ENCODE peak calls at places on chromosome 17, in five cellular contexts. S is left lung, R is OCI-LY7, M is cardiac fibroblast, V is WTC11. I is an unnamed sample.
A peak's percentile ranks its signal among the peaks of the same experiment; 100 is the strongest.

GRCh38 chr17:63497708-63498483 is 21.0 kb downstream of the ACE start:
- DNase-seq in M (no peak), R (peak; percentile 59), V (peak; percentile 72), S (no peak), I (no peak)

GRCh38 chr17:20053343-20053964 is 44.3 kb downstream of the SPECC1 start:
- DNase-seq in R (no peak), V (no peak), M (no peak), S (no peak), I (no peak)

GRCh38 chr17:14746784-14747575 is 446.1 kb downstream of the HS3ST3B1 start:
- DNase-seq in S (peak; percentile 54), R (no peak), M (peak; percentile 22), V (no peak), I (no peak)

GRCh38 chr17:77604301-77605031 is 354.0 kb upstream of the TNRC6C start:
- DNase-seq in M (no peak), R (no peak), S (no peak), V (no peak), I (peak; percentile 2)

GRCh38 chr17:64780096-64781012 is 118.2 kb upstream of the SMURF2 start:
- DNase-seq in S (peak; percentile 86), M (no peak), V (peak; percentile 87), R (no peak), I (peak; percentile 52)

GRCh38 chr17:4908301-4908700 is 5.4 kb upstream of the CHRNE start:
- DNase-seq in S (no peak), M (peak; percentile 23), R (no peak), V (peak; percentile 50), I (no peak)

GRCh38 chr17:45235071-45236001 is 13.7 kb downstream of the FMNL1 start:
- DNase-seq in S (no peak), M (peak; percentile 86), R (peak; percentile 79), V (peak; percentile 94), I (peak; percentile 74)

GRCh38 chr17:11300738-11301137 is 59.7 kb downstream of the SHISA6 start:
- DNase-seq in R (no peak), V (no peak), S (no peak), M (no peak), I (no peak)

GRCh38 chr17:75832652-75833400 is 11.4 kb downstream of the UNC13D start:
- DNase-seq in S (no peak), M (no peak), R (peak; percentile 57), V (peak; percentile 77), I (no peak)

GRCh38 chr17:57344261-57344660 is 87.9 kb downstream of the MSI2 start:
- DNase-seq in S (no peak), M (no peak), V (no peak), R (no peak), I (no peak)

GRCh38 chr17:75402038-75402437 is 3.4 kb downstream of the GRB2 start:
- DNase-seq in S (no peak), R (no peak), V (no peak), M (no peak), I (no peak)

GRCh38 chr17:60526726-60527125 is 684 bp upstream of the APPBP2 start:
- DNase-seq in V (no peak), M (peak; percentile 43), S (no peak), R (no peak), I (no peak)

GRCh38 chr17:33486135-33486886 is 193.2 kb upstream of the ASIC2 start:
- DNase-seq in V (no peak), S (no peak), R (no peak), M (no peak), I (no peak)

GRCh38 chr17:34979650-34980352 is 511 bp upstream of the LIG3 start:
- DNase-seq in M (no peak), R (peak; percentile 19), V (no peak), S (no peak), I (no peak)

GRCh38 chr17:76467366-76467765 is at the start of gene AANAT:
- DNase-seq in V (no peak), S (no peak), R (no peak), M (no peak), I (no peak)

GRCh38 chr17:37220609-37220953 is 155.2 kb upstream of the C17orf78 start:
- DNase-seq in S (no peak), R (peak; percentile 25), M (peak; percentile 50), V (peak; percentile 41), I (peak; percentile 17)

GRCh38 chr17:62572488-62573469 is 54.7 kb upstream of the MRC2 start:
- DNase-seq in M (peak; percentile 53), S (no peak), V (no peak), R (no peak), I (no peak)

GRCh38 chr17:77371117-77371887 is 230.5 kb downstream of the SEC14L1 start:
- DNase-seq in M (no peak), R (no peak), V (no peak), S (peak; percentile 36), I (no peak)

GRCh38 chr17:17403899-17404576 is 72.8 kb upstream of the MED9 start:
- DNase-seq in M (no peak), V (no peak), S (no peak), R (peak; percentile 89), I (peak; percentile 37)

GRCh38 chr17:45815752-45816151 is 28.9 kb upstream of the SPPL2C start:
- DNase-seq in S (no peak), M (no peak), R (no peak), V (no peak), I (no peak)

GRCh38 chr17:2102931-2103398 is 48.1 kb downstream of the HIC1 start:
- DNase-seq in R (no peak), S (peak; percentile 4), M (peak; percentile 57), V (no peak), I (no peak)

GRCh38 chr17:28982191-28982793 is 23.5 kb downstream of the SEZ6 start:
- DNase-seq in R (peak; percentile 84), S (peak; percentile 41), M (peak; percentile 58), V (no peak), I (peak; percentile 58)

GRCh38 chr17:28911411-28912045 is 8.6 kb upstream of the DHRS13 start:
- DNase-seq in R (no peak), V (no peak), M (no peak), S (no peak), I (no peak)

GRCh38 chr17:12727881-12728280 is 61.4 kb upstream of the ARHGAP44 start:
- DNase-seq in V (no peak), R (no peak), S (no peak), M (peak; percentile 49), I (no peak)

GRCh38 chr17:15308758-15309157 is 32.6 kb downstream of the TEKT3 start:
- DNase-seq in R (no peak), S (no peak), V (no peak), M (no peak), I (no peak)

GRCh38 chr17:35345926-35346771 is 27.3 kb downstream of the SLFN11 start:
- DNase-seq in R (no peak), M (peak; percentile 69), V (peak; percentile 24), S (peak; percentile 89), I (no peak)

GRCh38 chr17:39177256-39177655 is 11.3 kb upstream of the ARL5C start:
- DNase-seq in R (no peak), M (peak; percentile 41), V (peak; percentile 94), S (no peak), I (no peak)

DNA sequence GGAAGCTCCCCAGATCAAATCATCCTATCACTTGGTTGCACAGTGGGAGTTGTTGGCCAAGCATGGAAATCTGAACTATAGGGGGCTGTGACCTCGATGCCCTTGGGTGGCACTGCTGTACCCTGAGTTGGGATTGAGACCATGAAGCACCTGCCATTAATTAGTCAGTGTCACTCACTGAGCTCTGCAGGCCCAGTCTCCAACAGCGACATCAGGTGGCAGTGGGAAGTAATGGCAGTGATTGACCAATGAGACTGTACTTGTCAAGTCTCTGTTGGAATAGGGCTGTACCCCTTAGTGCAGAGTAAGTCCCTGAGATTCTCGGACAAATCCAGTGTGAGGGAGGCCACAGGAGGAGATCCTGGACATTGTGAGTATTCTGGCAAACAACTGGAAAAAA is 118.0 kb upstream of the RPL38 start:
- DNase-seq in S (no peak), M (no peak), V (peak; percentile 52), R (peak; percentile 32), I (no peak)
- TF ChIP-seq CTCF in S (no peak), M (no peak), V (peak; percentile 52), R (peak; percentile 77), I (no peak)

DNA sequence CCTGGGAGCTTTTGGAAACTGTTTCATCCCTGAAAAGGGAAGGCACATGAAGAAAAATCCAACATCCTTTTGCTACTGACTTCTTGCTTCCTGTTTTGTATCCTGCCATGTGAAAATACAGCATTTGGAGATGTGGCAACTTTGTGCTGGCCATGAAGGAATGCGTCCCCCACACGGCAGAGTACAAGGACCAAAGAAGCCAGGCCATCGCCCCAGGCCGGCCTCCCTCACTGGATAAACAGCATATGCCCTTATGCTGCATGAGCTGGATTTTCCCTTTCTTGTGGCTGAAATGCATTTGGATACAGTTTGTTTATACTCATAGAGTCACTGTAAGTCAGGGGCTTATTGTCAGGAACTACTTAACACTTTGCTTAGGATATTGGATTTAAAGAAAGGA is 5.5 kb upstream of the HASPIN start:
- DNase-seq in V (no peak), M (no peak), R (no peak), S (no peak), I (no peak)
- TF ChIP-seq CTCF in V (no peak), M (no peak), R (no peak), S (no peak), I (no peak)

DNA sequence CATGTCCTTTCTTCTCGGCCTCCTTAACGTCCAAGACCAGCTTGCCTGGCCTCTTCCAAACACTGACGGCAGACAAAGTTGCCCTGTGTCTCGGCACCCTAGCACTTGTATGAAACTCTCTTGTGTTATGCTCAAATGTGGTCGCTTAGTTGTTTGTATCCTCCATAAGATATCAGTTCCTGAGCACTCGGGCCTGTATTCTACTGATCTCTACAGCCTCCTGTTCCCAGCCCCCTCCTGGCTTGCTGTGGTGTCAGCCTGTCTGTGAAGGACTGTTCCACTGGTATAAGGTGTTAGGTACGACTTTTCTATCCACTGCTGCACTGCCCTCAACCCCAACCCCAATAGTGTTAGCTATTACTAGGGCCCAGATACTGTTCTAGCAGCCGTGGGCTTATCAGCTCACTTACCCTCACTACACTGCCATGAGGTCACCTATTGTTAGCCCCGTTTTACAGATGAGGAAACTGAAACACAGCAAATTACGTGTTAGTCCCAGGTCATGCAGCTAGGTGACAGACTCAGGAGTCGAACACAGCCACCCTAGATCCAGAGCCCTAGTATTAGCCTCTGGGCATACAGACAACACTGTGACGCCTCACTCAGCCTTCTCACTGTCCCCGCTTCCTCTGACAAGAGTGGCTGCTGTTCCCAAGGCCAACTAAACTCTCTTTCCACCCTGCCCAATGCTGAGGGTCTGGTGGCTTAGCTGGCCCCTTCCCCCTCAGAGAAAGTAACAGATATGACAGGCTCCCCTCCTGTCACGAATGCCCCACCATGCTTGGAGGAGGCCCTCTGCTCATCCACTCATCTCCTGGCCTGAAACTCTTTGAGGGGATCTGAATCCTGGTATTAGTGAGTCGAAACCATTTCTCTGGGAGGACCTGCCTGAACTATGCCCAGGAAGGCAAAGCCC is 25.6 kb upstream of the ZNF652 start:
- DNase-seq in V (no peak), S (no peak), R (peak; percentile 48), M (no peak), I (peak; percentile 33)
- TF ChIP-seq CTCF in V (no peak), S (no peak), R (no peak), M (no peak), I (no peak)

DNA sequence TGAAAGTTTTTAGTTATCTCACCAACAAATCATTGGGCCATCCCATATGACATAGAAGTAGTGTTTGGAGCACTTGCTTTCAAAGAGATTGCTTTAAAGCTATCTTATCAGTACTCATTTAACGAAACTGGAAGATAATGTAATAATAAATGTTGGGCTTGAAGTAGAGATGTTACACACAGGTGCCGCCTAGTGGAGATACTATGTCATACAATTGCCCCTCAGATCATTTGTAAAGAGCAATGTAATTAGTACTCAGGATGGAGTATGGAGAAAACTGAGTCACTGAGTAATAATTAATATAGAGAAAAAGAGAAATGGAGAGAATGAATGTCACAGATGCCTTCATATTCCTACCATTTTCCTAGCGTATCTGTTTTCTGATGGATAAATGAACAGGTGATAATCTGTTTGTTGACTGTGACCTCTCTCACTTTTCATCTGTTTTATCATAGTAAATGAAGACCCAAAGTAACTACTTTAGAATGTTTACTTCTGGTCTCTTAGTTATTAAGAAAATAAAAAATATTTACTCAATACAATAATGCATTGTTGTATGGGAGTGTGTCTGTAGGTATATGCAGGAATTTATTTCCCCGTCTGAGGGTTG is 80.4 kb downstream of the EFCAB5 start:
- DNase-seq in R (peak; percentile 67), V (no peak), M (peak; percentile 70), S (no peak), I (no peak)
- TF ChIP-seq CTCF in R (peak; percentile 99), V (peak; percentile 84), M (peak; percentile 82), S (peak; percentile 78), I (peak; percentile 90)

I was measured in natural killer cell.